ENCODE peak calls at places on chromosomes 6 and 20, in nine cellular contexts. U is naive thymus-derived CD4-positive, alpha-beta T cell; A is neural progenitor cell; D is spleen; Z is IMR-90; O is HCT116; Y is Panc1; V is CD4-positive, alpha-beta memory T cell; T is CD8-positive, alpha-beta memory T cell. Q is an unnamed sample.

GRCh38 chr6:33304216-33304615 is 5.5 kb upstream of the RGL2 start:
- DNase-seq in U (no peak), A (no peak), D (no peak), Z (no peak), O (no peak), Y (no peak), V (no peak), T (no peak), Q (no peak)

GRCh38 chr6:20313960-20314530 is 87.6 kb upstream of the E2F3 start:
- DNase-seq in U (no peak), A (no peak), D (no peak), Z (no peak), O (no peak), Y (no peak), V (no peak), T (no peak), Q (no peak)

GRCh38 chr20:17614176-17614811 is 44.4 kb downstream of the DSTN start:
- DNase-seq in U (no peak), A (no peak), D (peak), Z (peak), O (no peak), Y (no peak), V (no peak), T (no peak), Q (peak)

GRCh38 chr6:158772851-158773371 is 46.3 kb downstream of the EZR start:
- DNase-seq in U (no peak), A (no peak), D (no peak), Z (no peak), O (no peak), Y (no peak), V (no peak), T (no peak), Q (peak)

GRCh38 chr20:25624500-25624939 is 706 bp upstream of the NANP start:
- DNase-seq in U (no peak), A (no peak), D (no peak), Z (no peak), O (no peak), Y (no peak), V (no peak), T (no peak), Q (no peak)

GRCh38 chr6:35491558-35492541 is 5.0 kb downstream of the TEAD3 start:
- DNase-seq in U (no peak), A (peak), D (no peak), Z (no peak), O (no peak), Y (no peak), V (no peak), T (no peak), Q (no peak)

GRCh38 chr20:49247169-49247734 is 28.0 kb downstream of the DDX27 start:
- DNase-seq in U (no peak), A (no peak), D (no peak), Z (no peak), O (no peak), Y (no peak), V (no peak), T (no peak), Q (no peak)

GRCh38 chr6:27679308-27679967 is 206.5 kb upstream of the ZNF184 start:
- DNase-seq in U (no peak), A (peak), D (no peak), Z (no peak), O (no peak), Y (no peak), V (no peak), T (no peak), Q (no peak)

GRCh38 chr6:114342826-114343781 is at the start of gene HS3ST5:
- DNase-seq in U (no peak), A (peak), D (peak), Z (peak), O (peak), Y (no peak), V (no peak), T (no peak), Q (no peak)

DNA sequence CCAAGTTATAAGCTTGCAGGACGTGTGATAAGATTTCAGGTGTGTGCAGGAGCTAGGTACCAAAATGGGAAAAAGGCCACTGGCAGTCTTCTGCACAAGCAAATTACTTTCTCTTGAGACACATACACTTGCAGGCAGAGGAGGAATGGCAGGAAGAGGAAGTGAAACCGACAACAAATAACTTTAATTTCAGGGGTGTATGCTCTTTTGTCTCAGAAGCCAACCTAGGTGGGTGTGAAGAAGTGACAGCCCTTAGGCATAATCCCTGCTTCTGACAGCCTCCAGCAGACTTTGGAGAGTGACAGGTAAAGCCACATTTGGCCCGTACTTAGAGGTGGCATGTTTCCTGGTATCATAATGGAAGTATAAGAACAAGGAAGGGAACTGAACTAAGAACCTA is 118.8 kb upstream of the TRAF3IP2 start:
- DNase-seq in U (peak), A (no peak), D (no peak), Z (no peak), O (no peak), Y (no peak), V (no peak), T (no peak), Q (peak)
- H3K27ac ChIP-seq in U (peak), A (no peak), D (peak), Z (no peak), O (no peak), Y (no peak), V (peak), T (no peak), Q (no peak)

GRCh38 chr6:31680226-31680840 is 534 bp downstream of the LY6G5C start:
- DNase-seq in U (no peak), A (no peak), D (no peak), Z (no peak), O (no peak), Y (no peak), V (no peak), T (no peak), Q (no peak)
- H3K4me3 ChIP-seq in U (peak), A (no peak), D (peak), Z (no peak), O (peak), Y (no peak), V (peak), T (peak), Q (no peak)

GRCh38 chr6:14453712-14454466 is 336.3 kb downstream of the CD83 start:
- DNase-seq in U (no peak), A (no peak), D (no peak), Z (no peak), O (no peak), Y (no peak), V (no peak), T (no peak), Q (peak)
- H3K27ac ChIP-seq in U (no peak), A (no peak), D (no peak), Z (no peak), O (no peak), Y (no peak), V (no peak), T (peak), Q (no peak)

GRCh38 chr20:41526327-41526726 is 91.8 kb downstream of the CHD6 start:
- DNase-seq in U (no peak), A (no peak), D (no peak), Z (no peak), O (no peak), Y (no peak), V (no peak), T (no peak), Q (peak)

GRCh38 chr20:41523857-41524256 is 94.3 kb downstream of the CHD6 start:
- DNase-seq in U (no peak), A (no peak), D (no peak), Z (no peak), O (no peak), Y (no peak), V (no peak), T (no peak), Q (no peak)

GRCh38 chr20:41530923-41531322 is 87.3 kb downstream of the CHD6 start:
- DNase-seq in U (no peak), A (no peak), D (no peak), Z (no peak), O (no peak), Y (no peak), V (no peak), T (no peak), Q (no peak)

GRCh38 chr20:41524980-41525613 is 93.1 kb downstream of the CHD6 start:
- DNase-seq in U (no peak), A (peak), D (no peak), Z (peak), O (no peak), Y (no peak), V (no peak), T (no peak), Q (peak)
- H3K4me3 ChIP-seq in U (no peak), A (no peak), D (no peak), Z (no peak), O (no peak), Y (no peak), V (no peak), T (no peak), Q (no peak)

DNA sequence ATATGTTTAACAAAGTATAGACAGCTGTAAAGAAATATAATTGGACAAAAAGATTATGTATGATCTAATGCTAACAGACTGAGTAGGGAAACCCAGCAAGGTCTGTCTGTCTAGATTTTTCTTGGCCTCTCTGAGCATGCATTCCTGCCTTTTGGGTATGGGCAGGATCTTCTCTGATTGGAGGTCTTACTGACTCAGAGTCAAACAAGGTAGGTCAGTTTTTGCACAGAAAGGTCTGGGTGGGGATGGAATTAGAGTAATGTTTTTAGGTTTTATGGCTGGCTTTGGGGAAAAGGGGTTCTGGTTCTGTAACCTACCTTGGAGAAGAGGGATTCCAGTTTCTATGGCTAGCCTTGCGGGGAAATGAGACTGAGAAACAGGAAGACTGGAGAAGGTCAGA is 65.5 kb downstream of the LIN28B start:
- DNase-seq in U (no peak), A (peak), D (no peak), Z (no peak), O (no peak), Y (no peak), V (no peak), T (no peak), Q (no peak)
- H3K27ac ChIP-seq in U (no peak), A (peak), D (no peak), Z (no peak), O (no peak), Y (no peak), V (no peak), T (no peak), Q (no peak)

DNA sequence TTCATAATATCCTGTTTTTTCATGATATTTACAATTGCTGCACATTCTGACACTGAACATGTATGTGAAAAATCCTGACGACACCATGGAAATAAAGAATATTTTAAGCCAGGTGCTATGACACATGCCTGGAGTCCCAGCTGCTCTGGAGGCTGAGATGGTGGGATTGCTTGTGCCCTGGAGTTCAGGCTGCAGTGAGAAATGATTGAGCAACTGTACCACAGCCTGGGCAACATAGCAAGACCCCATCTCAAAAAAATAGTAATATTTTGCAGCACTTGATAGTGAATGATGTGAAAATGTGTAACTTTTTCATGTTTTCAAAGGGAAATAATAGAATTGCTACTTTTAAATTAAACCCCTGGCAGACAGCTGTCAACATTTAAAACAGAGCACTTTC is 137.1 kb downstream of the ADGRG6 start:
- DNase-seq in U (no peak), A (no peak), D (no peak), Z (no peak), O (no peak), Y (no peak), V (no peak), T (no peak), Q (no peak)
- H3K4me3 ChIP-seq in U (no peak), A (no peak), D (no peak), Z (no peak), O (no peak), Y (no peak), V (no peak), T (no peak), Q (no peak)

GRCh38 chr6:11368264-11368663 is 135.8 kb upstream of the NEDD9 start:
- DNase-seq in U (no peak), A (no peak), D (no peak), Z (no peak), O (no peak), Y (no peak), V (no peak), T (no peak), Q (no peak)

GRCh38 chr6:11374036-11375010 is 141.9 kb upstream of the NEDD9 start:
- DNase-seq in U (no peak), A (no peak), D (no peak), Z (no peak), O (no peak), Y (no peak), V (no peak), T (no peak), Q (no peak)

GRCh38 chr6:11370191-11371018 is 137.9 kb upstream of the NEDD9 start:
- DNase-seq in U (no peak), A (no peak), D (no peak), Z (no peak), O (no peak), Y (no peak), V (no peak), T (no peak), Q (no peak)

GRCh38 chr6:11368760-11369159 is 136.3 kb upstream of the NEDD9 start:
- DNase-seq in U (no peak), A (no peak), D (no peak), Z (no peak), O (no peak), Y (no peak), V (no peak), T (no peak), Q (no peak)

DNA sequence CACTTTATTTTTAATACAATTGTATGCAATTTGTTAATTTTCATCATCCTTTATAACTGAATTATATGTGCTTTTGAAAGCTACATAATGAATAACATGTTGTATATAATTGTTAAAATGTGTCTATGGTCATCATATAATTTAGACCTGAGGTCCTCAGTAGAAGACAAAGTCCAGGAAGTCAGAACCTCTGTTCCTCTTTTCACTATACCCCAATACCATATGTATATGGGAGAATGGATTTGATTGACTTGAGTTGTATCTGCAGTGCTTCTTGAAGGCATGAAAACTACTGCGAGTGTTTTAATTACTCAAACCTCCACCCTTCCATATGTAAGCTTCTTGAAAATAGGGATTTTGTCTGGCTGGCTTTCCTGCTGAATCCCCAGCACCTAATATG is 140.7 kb upstream of the NEDD9 start:
- DNase-seq in U (no peak), A (no peak), D (no peak), Z (no peak), O (no peak), Y (no peak), V (no peak), T (no peak), Q (no peak)
- H3K27ac ChIP-seq in U (no peak), A (no peak), D (peak), Z (no peak), O (no peak), Y (no peak), V (no peak), T (no peak), Q (no peak)

DNA sequence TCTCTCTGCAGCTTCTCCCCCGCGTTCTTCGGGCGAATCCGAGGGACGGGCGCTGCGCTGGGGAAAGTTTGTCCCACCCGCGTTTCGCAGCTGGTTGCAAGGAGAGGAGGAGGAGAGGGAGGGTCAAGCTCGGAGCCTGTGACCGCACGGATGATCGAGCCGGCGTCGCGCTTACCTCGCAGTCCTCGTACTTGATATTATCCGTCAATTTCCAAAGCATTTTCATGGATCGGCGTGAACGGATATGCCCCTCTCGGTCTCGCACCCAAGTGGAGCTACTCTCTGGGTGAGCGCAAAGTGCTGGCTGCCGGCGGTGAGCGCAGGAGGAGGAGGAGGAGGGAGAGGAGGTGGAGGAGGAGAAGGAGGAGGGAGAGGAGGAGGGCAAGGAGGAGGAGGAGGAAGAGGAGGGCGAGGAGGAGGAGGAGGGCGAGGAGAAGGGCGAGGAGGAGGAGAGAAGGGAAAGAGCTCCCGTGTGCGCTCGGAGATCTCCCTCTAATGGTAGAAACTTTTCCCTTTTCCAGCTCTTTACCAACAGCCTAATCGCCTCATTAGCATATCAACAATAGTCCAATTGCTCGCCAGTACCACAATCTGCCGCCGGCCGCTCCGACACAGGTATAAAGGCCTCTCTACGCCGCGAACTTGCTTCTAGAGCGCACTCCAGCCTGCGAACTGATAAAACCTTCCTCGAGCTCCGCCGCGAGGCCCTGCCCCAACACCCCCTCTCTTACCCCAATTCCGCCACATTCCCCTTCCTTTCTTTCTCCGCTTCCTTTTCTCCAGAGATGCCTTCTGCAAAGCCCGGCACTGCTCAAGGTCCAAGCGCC is at the start of gene TFAP2A:
- DNase-seq in U (no peak), A (peak), D (no peak), Z (peak), O (no peak), Y (no peak), V (no peak), T (no peak), Q (no peak)
- H3K4me3 ChIP-seq in U (peak), A (peak), D (peak), Z (peak), O (peak), Y (peak), V (no peak), T (no peak), Q (no peak)

Q was measured in small intestine.